ENCODE peak calls at places on chromosomes 16 and 17, in five cellular contexts. X is K562, Q is HepG2, C is H1, N is GM12878. W is an unnamed sample.

GRCh38 chr16:1045363-1046270 is 26.9 kb upstream of the SSTR5 start:
- DNase-seq in X (no peak), C (no peak), Q (no peak), N (no peak), W (no peak)

GRCh38 chr17:44086364-44087311 is 16.1 kb downstream of the G6PC3 start:
- DNase-seq in N (no peak), C (no peak), X (peak), Q (peak), W (peak)

GRCh38 chr17:79622776-79623175 is 11.9 kb upstream of the RBFOX3 start:
- DNase-seq in X (no peak), Q (no peak), N (no peak), C (no peak), W (no peak)

GRCh38 chr16:27764427-27764826 is 214.5 kb downstream of the KATNIP start:
- DNase-seq in X (no peak), Q (no peak), C (no peak), N (no peak), W (no peak)

GRCh38 chr17:48747445-48748363 is 19.2 kb upstream of the HOXB13 start:
- DNase-seq in N (no peak), X (no peak), Q (no peak), C (no peak), W (no peak)

GRCh38 chr16:55444754-55445485 is 34.1 kb upstream of the MMP2 start:
- DNase-seq in Q (no peak), X (no peak), N (peak), C (no peak), W (no peak)

GRCh38 chr17:74454197-74455024 is 12.0 kb upstream of the CD300A start:
- DNase-seq in C (no peak), Q (peak), X (peak), N (no peak), W (peak)

GRCh38 chr16:82848013-82848412 is 221.2 kb downstream of the CDH13 start:
- DNase-seq in Q (no peak), N (no peak), X (no peak), C (no peak), W (no peak)

GRCh38 chr17:82960419-82961271 is 118.8 kb upstream of the METRNL start:
- DNase-seq in Q (no peak), N (no peak), C (no peak), X (no peak), W (no peak)

GRCh38 chr16:81429045-81429521 is 15.5 kb upstream of the CMIP start:
- DNase-seq in X (peak), Q (peak), N (no peak), C (no peak), W (no peak)

GRCh38 chr16:89358030-89359005 is 132.0 kb downstream of the ANKRD11 start:
- DNase-seq in Q (no peak), N (no peak), X (no peak), C (no peak), W (no peak)

GRCh38 chr16:10181196-10182162 is 749 bp downstream of the GRIN2A start:
- DNase-seq in X (peak), N (no peak), Q (peak), C (peak), W (peak)

GRCh38 chr17:7912927-7913524 is 3.1 kb downstream of the RNF227 start:
- DNase-seq in Q (peak), C (no peak), X (peak), N (peak), W (peak)

GRCh38 chr17:18850679-18851078 is 7.3 kb upstream of the PRPSAP2 start:
- DNase-seq in C (no peak), N (no peak), X (no peak), Q (no peak), W (no peak)

GRCh38 chr16:50635505-50636392 is 45.4 kb downstream of the SNX20 start:
- DNase-seq in Q (no peak), X (peak), C (no peak), N (no peak), W (peak)

GRCh38 chr16:64740261-64740660 is 381.6 kb downstream of the CDH11 start:
- DNase-seq in N (no peak), X (no peak), C (no peak), Q (no peak), W (no peak)

GRCh38 chr16:14050297-14051027 is 20.7 kb upstream of the MRTFB start:
- DNase-seq in C (peak), X (no peak), Q (no peak), N (no peak), W (peak)

GRCh38 chr17:2837147-2837561 is 40.9 kb downstream of the RAP1GAP2 start:
- DNase-seq in N (no peak), C (no peak), Q (no peak), X (no peak), W (no peak)

GRCh38 chr17:50459081-50459676 is 9.5 kb downstream of the CHAD start:
- DNase-seq in C (no peak), N (no peak), Q (peak), X (peak), W (peak)

GRCh38 chr17:76683921-76684745 is 26.6 kb downstream of the MXRA7 start:
- DNase-seq in X (no peak), Q (no peak), N (no peak), C (no peak), W (no peak)

GRCh38 chr17:45302649-45303173 is 14.1 kb downstream of the MAP3K14 start:
- DNase-seq in Q (no peak), C (no peak), N (peak), X (no peak), W (no peak)

GRCh38 chr17:27216836-27217235 is 77.1 kb upstream of the WSB1 start:
- DNase-seq in X (no peak), C (no peak), N (no peak), Q (no peak), W (no peak)

GRCh38 chr17:1413281-1413791 is 13.3 kb upstream of the YWHAE start:
- DNase-seq in C (no peak), Q (peak), N (no peak), X (peak), W (peak)

GRCh38 chr17:1649844-1650409 is at the start of gene RILP:
- DNase-seq in Q (peak), X (peak), N (no peak), C (no peak), W (peak)

GRCh38 chr17:61809816-61810392 is 53.4 kb downstream of the BRIP1 start:
- DNase-seq in Q (no peak), C (no peak), X (no peak), N (no peak), W (no peak)

GRCh38 chr16:48352648-48353347 is 32.4 kb downstream of the SIAH1 start:
- DNase-seq in X (no peak), C (no peak), Q (no peak), N (no peak), W (no peak)

GRCh38 chr16:88907768-88908167 is 41.3 kb upstream of the PABPN1L start:
- DNase-seq in Q (no peak), N (no peak), C (no peak), X (no peak), W (peak)

GRCh38 chr17:4040784-4041183 is 76.5 kb upstream of the ATP2A3 start:
- DNase-seq in C (no peak), X (no peak), N (no peak), Q (no peak), W (no peak)

GRCh38 chr16:69233124-69233523 is 46.2 kb downstream of the SNTB2 start:
- DNase-seq in C (no peak), N (no peak), Q (no peak), X (no peak), W (no peak)

DNA sequence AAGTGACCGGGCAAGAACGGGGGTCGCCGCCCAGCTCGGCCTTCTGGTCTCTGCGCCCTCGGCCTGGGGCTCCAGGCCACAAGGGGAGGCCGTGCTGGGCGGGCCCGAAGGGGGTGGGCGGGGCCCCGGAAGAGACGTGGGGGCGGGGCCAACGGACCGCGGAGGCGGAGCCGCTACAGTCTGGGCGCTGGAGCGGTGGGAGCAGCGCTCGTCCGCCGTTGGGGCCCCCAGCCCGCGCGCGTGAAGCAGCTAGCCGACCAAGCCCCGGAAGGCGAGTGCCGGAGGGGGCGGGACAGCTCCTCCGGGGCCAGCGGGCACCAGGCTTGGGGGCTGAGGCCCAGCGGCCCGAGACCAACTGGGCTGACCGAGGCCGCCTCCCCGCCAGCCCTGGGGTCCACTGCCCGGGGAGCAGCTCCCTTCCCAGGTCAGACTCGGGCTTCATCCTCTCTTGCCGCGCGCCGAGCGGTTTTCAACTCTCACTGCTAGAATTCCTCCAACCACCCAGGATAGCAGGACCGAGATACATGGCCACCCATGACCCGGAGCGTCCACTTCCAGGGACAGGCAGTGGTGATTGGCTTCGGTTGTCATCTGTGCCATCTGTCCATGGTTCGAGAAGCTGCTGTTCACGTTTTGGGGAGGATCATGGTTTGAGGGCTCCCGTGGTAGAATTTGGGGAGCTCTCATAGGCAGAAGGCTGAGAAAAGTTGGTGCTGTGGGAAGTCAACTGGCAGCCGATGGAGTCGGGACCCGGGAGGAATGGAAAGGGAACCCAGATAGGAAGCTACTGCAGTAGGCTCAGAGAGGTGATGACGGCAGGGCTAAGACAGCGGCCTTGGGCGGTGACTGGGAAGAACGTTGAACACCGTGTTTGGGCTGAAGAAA is 44.6 kb upstream of the LCMT1 start:
- DNase-seq in C (peak), Q (peak), N (no peak), X (peak), W (peak)
- TF ChIP-seq KDM1A in C (no peak), Q (no peak), N (no peak), X (no peak), W (no peak)

GRCh38 chr16:29898135-29898534 is 1.2 kb downstream of the SEZ6L2 start:
- DNase-seq in Q (no peak), X (no peak), N (no peak), C (no peak), W (no peak)
- TF ChIP-seq KDM1A in Q (no peak), X (no peak), N (no peak), C (no peak), W (no peak)

GRCh38 chr17:58141505-58141904 is 6.7 kb upstream of the OR4D1 start:
- DNase-seq in C (no peak), N (no peak), X (no peak), Q (no peak), W (no peak)
- TF ChIP-seq KDM1A in C (no peak), N (no peak), X (no peak), Q (no peak), W (no peak)

DNA sequence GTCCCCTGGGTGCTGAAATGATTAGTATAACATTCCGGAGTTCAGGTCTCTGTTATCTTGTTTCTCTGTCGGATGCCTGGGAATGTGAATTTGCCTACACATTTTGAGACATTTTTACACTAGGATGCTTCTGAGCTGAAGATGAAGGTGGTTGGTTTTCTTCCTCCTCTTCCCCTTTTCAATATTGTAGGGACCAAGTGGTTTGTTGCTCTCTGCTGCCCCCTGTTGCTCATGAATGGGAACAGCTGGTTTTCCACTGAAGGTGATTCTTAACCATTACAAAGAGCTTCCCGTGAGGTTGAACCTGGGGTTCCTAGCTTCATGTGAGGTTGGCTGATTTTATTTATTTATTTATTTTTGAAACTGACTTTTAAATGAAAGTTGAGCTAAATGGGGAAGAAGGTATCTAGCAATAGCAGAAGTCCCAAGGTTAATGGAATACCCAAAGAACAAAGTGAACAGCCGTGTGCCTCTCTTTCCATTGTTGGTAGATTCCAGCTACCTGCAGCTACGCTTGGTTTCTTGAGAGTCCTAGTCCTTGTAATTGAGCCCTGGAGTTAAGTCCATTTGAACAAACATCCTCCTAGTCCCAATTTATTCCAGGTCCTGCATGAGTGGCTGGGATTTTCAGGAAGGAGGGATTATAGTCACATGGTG is 983.9 kb upstream of the EEF2KMT start:
- DNase-seq in Q (peak), X (peak), C (peak), N (no peak), W (peak)
- TF ChIP-seq KDM1A in Q (no peak), X (no peak), C (no peak), N (no peak), W (no peak)

GRCh38 chr16:86708431-86708830 is 130.1 kb downstream of the FOXL1 start:
- DNase-seq in X (no peak), Q (no peak), C (no peak), N (no peak), W (no peak)
- TF ChIP-seq KDM1A in X (no peak), Q (no peak), C (no peak), N (no peak), W (no peak)

GRCh38 chr17:59765038-59765437 is 57.6 kb downstream of the VMP1 start:
- DNase-seq in C (no peak), N (no peak), X (no peak), Q (no peak), W (no peak)

GRCh38 chr17:59767176-59767575 is 59.7 kb downstream of the VMP1 start:
- DNase-seq in X (no peak), C (no peak), Q (no peak), N (no peak), W (no peak)

GRCh38 chr17:59766486-59766885 is 59.0 kb downstream of the VMP1 start:
- DNase-seq in Q (no peak), C (no peak), N (no peak), X (no peak), W (no peak)

GRCh38 chr17:59771093-59771492 is 63.6 kb downstream of the VMP1 start:
- DNase-seq in X (no peak), C (no peak), Q (no peak), N (no peak), W (no peak)

DNA sequence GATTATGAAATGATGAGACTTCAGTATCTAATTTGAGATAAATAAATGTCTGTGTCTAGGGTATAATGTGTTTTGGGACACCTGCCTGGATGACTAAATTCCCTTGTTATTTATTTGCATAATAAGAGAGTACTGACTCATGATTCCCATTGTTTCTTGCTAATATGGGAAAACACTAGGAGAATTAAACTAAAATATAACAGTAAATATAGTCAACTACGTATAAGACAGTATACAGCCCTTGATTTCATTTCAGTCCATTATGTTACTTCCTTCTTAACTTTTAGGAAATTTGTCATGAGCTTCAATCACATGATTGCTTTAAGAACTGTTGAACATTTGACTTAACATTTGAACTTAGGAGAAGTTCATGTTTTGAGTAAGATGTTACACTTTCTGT is 62.4 kb downstream of the VMP1 start:
- DNase-seq in X (no peak), C (no peak), N (no peak), Q (no peak), W (no peak)
- TF ChIP-seq KDM1A in X (no peak), C (no peak), N (no peak), Q (no peak), W (no peak)

GRCh38 chr17:57580055-57580739 is 164.9 kb downstream of the CCDC182 start:
- DNase-seq in Q (peak), N (no peak), X (no peak), C (no peak), W (no peak)

GRCh38 chr17:57578608-57578990 is 166.5 kb downstream of the CCDC182 start:
- DNase-seq in Q (no peak), N (peak), C (no peak), X (no peak), W (no peak)

GRCh38 chr17:57576744-57577143 is 168.4 kb downstream of the CCDC182 start:
- DNase-seq in X (no peak), Q (no peak), C (no peak), N (no peak), W (no peak)

GRCh38 chr17:57579245-57579644 is 165.9 kb downstream of the CCDC182 start:
- DNase-seq in C (no peak), X (no peak), Q (no peak), N (no peak), W (no peak)

GRCh38 chr17:57577751-57578607 is 167.1 kb downstream of the CCDC182 start:
- DNase-seq in X (no peak), C (no peak), Q (peak), N (no peak), W (no peak)
- TF ChIP-seq KDM1A in X (no peak), C (no peak), Q (peak), N (no peak), W (no peak)

W was measured in A549.